ENCODE peak calls at places on chromosomes 13 and 19, in eight cellular contexts. One of them, this sample, is unnamed.

GRCh38 chr13:75936791-75937190 is 300.7 kb downstream of the LMO7 start:
- ATAC-seq in heart right ventricle: no peak
- ATAC-seq in psoas muscle: no peak
- ATAC-seq in upper lobe of right lung: no peak
- ATAC-seq in gastrocnemius medialis: no peak
- ATAC-seq in IMR-90: no peak
- ATAC-seq in upper lobe of left lung: no peak
- ATAC-seq in HCT116: no peak
- ATAC-seq in this sample: no peak

GRCh38 chr13:20356437-20356836 is 124.3 kb upstream of the GJB6 start:
- ATAC-seq in heart right ventricle: no peak
- ATAC-seq in psoas muscle: no peak
- ATAC-seq in upper lobe of right lung: no peak
- ATAC-seq in gastrocnemius medialis: no peak
- ATAC-seq in IMR-90: no peak
- ATAC-seq in upper lobe of left lung: no peak
- ATAC-seq in HCT116: no peak
- ATAC-seq in this sample: no peak

GRCh38 chr13:99909836-99910619 is 61.5 kb downstream of the ZIC5 start:
- ATAC-seq in heart right ventricle: no peak
- ATAC-seq in psoas muscle: no peak
- ATAC-seq in upper lobe of right lung: no peak
- ATAC-seq in gastrocnemius medialis: no peak
- ATAC-seq in IMR-90: no peak
- ATAC-seq in upper lobe of left lung: no peak
- ATAC-seq in HCT116: no peak
- ATAC-seq in this sample: no peak

GRCh38 chr13:84237181-84237580 is 354.9 kb upstream of the SLITRK1 start:
- ATAC-seq in heart right ventricle: no peak
- ATAC-seq in psoas muscle: no peak
- ATAC-seq in upper lobe of right lung: no peak
- ATAC-seq in gastrocnemius medialis: no peak
- ATAC-seq in IMR-90: no peak
- ATAC-seq in upper lobe of left lung: no peak
- ATAC-seq in HCT116: no peak
- ATAC-seq in this sample: no peak

GRCh38 chr19:54552913-54553310 is 20.7 kb upstream of the LILRA2 start:
- ATAC-seq in heart right ventricle: no peak
- ATAC-seq in psoas muscle: no peak
- ATAC-seq in upper lobe of right lung: no peak
- ATAC-seq in gastrocnemius medialis: no peak
- ATAC-seq in IMR-90: no peak
- ATAC-seq in upper lobe of left lung: peak; percentile 19
- ATAC-seq in HCT116: no peak
- ATAC-seq in this sample: no peak

GRCh38 chr13:98977568-98978270 is at the start of gene DOCK9:
- ATAC-seq in heart right ventricle: peak; percentile 97
- ATAC-seq in psoas muscle: peak; percentile 71
- ATAC-seq in upper lobe of right lung: peak; percentile 88
- ATAC-seq in gastrocnemius medialis: peak; percentile 90
- ATAC-seq in IMR-90: peak; percentile 91
- ATAC-seq in upper lobe of left lung: peak; percentile 91
- ATAC-seq in HCT116: peak; percentile 71
- ATAC-seq in this sample: peak; percentile 76

GRCh38 chr19:17333611-17334413 is 843 bp downstream of the ANO8 start:
- ATAC-seq in heart right ventricle: no peak
- ATAC-seq in psoas muscle: no peak
- ATAC-seq in upper lobe of right lung: peak; percentile 0
- ATAC-seq in gastrocnemius medialis: no peak
- ATAC-seq in IMR-90: peak; percentile 22
- ATAC-seq in upper lobe of left lung: peak; percentile 4
- ATAC-seq in HCT116: peak; percentile 18
- ATAC-seq in this sample: no peak

GRCh38 chr13:39672378-39673132 is 17.1 kb downstream of the COG6 start:
- ATAC-seq in heart right ventricle: no peak
- ATAC-seq in psoas muscle: no peak
- ATAC-seq in upper lobe of right lung: no peak
- ATAC-seq in gastrocnemius medialis: no peak
- ATAC-seq in IMR-90: no peak
- ATAC-seq in upper lobe of left lung: no peak
- ATAC-seq in HCT116: no peak
- ATAC-seq in this sample: no peak

GRCh38 chr19:18021121-18021755 is 13.3 kb downstream of the ARRDC2 start:
- ATAC-seq in heart right ventricle: peak; percentile 55
- ATAC-seq in psoas muscle: peak; percentile 27
- ATAC-seq in upper lobe of right lung: peak; percentile 40
- ATAC-seq in gastrocnemius medialis: peak; percentile 13
- ATAC-seq in IMR-90: peak; percentile 78
- ATAC-seq in upper lobe of left lung: peak; percentile 73
- ATAC-seq in HCT116: peak; percentile 32
- ATAC-seq in this sample: peak; percentile 60

GRCh38 chr13:34730966-34731365 is 211.1 kb upstream of the NBEA start:
- ATAC-seq in heart right ventricle: peak; percentile 71
- ATAC-seq in psoas muscle: no peak
- ATAC-seq in upper lobe of right lung: peak; percentile 72
- ATAC-seq in gastrocnemius medialis: no peak
- ATAC-seq in IMR-90: no peak
- ATAC-seq in upper lobe of left lung: no peak
- ATAC-seq in HCT116: no peak
- ATAC-seq in this sample: no peak

GRCh38 chr13:78160793-78161192 is 242.2 kb upstream of the EDNRB start:
- ATAC-seq in heart right ventricle: no peak
- ATAC-seq in psoas muscle: no peak
- ATAC-seq in upper lobe of right lung: peak; percentile 26
- ATAC-seq in gastrocnemius medialis: no peak
- ATAC-seq in IMR-90: peak; percentile 67
- ATAC-seq in upper lobe of left lung: no peak
- ATAC-seq in HCT116: no peak
- ATAC-seq in this sample: no peak

GRCh38 chr19:42122691-42123607 is 9.3 kb downstream of the POU2F2 start:
- ATAC-seq in heart right ventricle: no peak
- ATAC-seq in psoas muscle: no peak
- ATAC-seq in upper lobe of right lung: no peak
- ATAC-seq in gastrocnemius medialis: no peak
- ATAC-seq in IMR-90: no peak
- ATAC-seq in upper lobe of left lung: no peak
- ATAC-seq in HCT116: no peak
- ATAC-seq in this sample: no peak

GRCh38 chr13:64075543-64076271 is 2660.1 kb upstream of the PCDH20 start:
- ATAC-seq in heart right ventricle: no peak
- ATAC-seq in psoas muscle: no peak
- ATAC-seq in upper lobe of right lung: peak; percentile 34
- ATAC-seq in gastrocnemius medialis: no peak
- ATAC-seq in IMR-90: no peak
- ATAC-seq in upper lobe of left lung: no peak
- ATAC-seq in HCT116: no peak
- ATAC-seq in this sample: peak; percentile 25

GRCh38 chr13:53151692-53152421 is 123.2 kb downstream of the OLFM4 start:
- ATAC-seq in heart right ventricle: no peak
- ATAC-seq in psoas muscle: no peak
- ATAC-seq in upper lobe of right lung: peak; percentile 80
- ATAC-seq in gastrocnemius medialis: no peak
- ATAC-seq in IMR-90: no peak
- ATAC-seq in upper lobe of left lung: peak; percentile 75
- ATAC-seq in HCT116: no peak
- ATAC-seq in this sample: no peak

GRCh38 chr13:65499251-65499650 is 1730.9 kb downstream of the PCDH9 start:
- ATAC-seq in heart right ventricle: no peak
- ATAC-seq in psoas muscle: no peak
- ATAC-seq in upper lobe of right lung: no peak
- ATAC-seq in gastrocnemius medialis: no peak
- ATAC-seq in IMR-90: no peak
- ATAC-seq in upper lobe of left lung: no peak
- ATAC-seq in HCT116: no peak
- ATAC-seq in this sample: no peak

GRCh38 chr19:21482863-21483276 is 22.5 kb upstream of the ZNF429 start:
- ATAC-seq in heart right ventricle: peak; percentile 93
- ATAC-seq in psoas muscle: peak; percentile 87
- ATAC-seq in upper lobe of right lung: peak; percentile 91
- ATAC-seq in gastrocnemius medialis: no peak
- ATAC-seq in IMR-90: no peak
- ATAC-seq in upper lobe of left lung: peak; percentile 91
- ATAC-seq in HCT116: peak; percentile 63
- ATAC-seq in this sample: peak; percentile 70

GRCh38 chr13:94065741-94066140 is 413.7 kb downstream of the DCT start:
- ATAC-seq in heart right ventricle: no peak
- ATAC-seq in psoas muscle: no peak
- ATAC-seq in upper lobe of right lung: no peak
- ATAC-seq in gastrocnemius medialis: no peak
- ATAC-seq in IMR-90: peak; percentile 77
- ATAC-seq in upper lobe of left lung: no peak
- ATAC-seq in HCT116: no peak
- ATAC-seq in this sample: no peak

GRCh38 chr19:38682872-38683392 is 35.5 kb downstream of the ACTN4 start:
- ATAC-seq in heart right ventricle: peak; percentile 3
- ATAC-seq in psoas muscle: no peak
- ATAC-seq in upper lobe of right lung: peak; percentile 0
- ATAC-seq in gastrocnemius medialis: no peak
- ATAC-seq in IMR-90: no peak
- ATAC-seq in upper lobe of left lung: no peak
- ATAC-seq in HCT116: peak; percentile 6
- ATAC-seq in this sample: no peak

GRCh38 chr13:30808600-30808999 is 73.3 kb downstream of the ALOX5AP start:
- ATAC-seq in heart right ventricle: no peak
- ATAC-seq in psoas muscle: no peak
- ATAC-seq in upper lobe of right lung: no peak
- ATAC-seq in gastrocnemius medialis: no peak
- ATAC-seq in IMR-90: no peak
- ATAC-seq in upper lobe of left lung: no peak
- ATAC-seq in HCT116: peak; percentile 23
- ATAC-seq in this sample: no peak

GRCh38 chr19:29662278-29662603 is 3.0 kb upstream of the PLEKHF1 start:
- ATAC-seq in heart right ventricle: no peak
- ATAC-seq in psoas muscle: no peak
- ATAC-seq in upper lobe of right lung: no peak
- ATAC-seq in gastrocnemius medialis: no peak
- ATAC-seq in IMR-90: peak; percentile 1
- ATAC-seq in upper lobe of left lung: no peak
- ATAC-seq in HCT116: no peak
- ATAC-seq in this sample: no peak

GRCh38 chr19:29665215-29665825 is at the start of gene PLEKHF1:
- ATAC-seq in heart right ventricle: peak; percentile 88
- ATAC-seq in psoas muscle: peak; percentile 83
- ATAC-seq in upper lobe of right lung: peak; percentile 97
- ATAC-seq in gastrocnemius medialis: peak; percentile 66
- ATAC-seq in IMR-90: peak; percentile 87
- ATAC-seq in upper lobe of left lung: peak; percentile 96
- ATAC-seq in HCT116: peak; percentile 94
- ATAC-seq in this sample: peak; percentile 90

GRCh38 chr19:29664753-29665214 is 477 bp upstream of the PLEKHF1 start:
- ATAC-seq in heart right ventricle: no peak
- ATAC-seq in psoas muscle: no peak
- ATAC-seq in upper lobe of right lung: no peak
- ATAC-seq in gastrocnemius medialis: peak; percentile 33
- ATAC-seq in IMR-90: no peak
- ATAC-seq in upper lobe of left lung: no peak
- ATAC-seq in HCT116: peak; percentile 49
- ATAC-seq in this sample: no peak

GRCh38 chr19:29662604-29663404 is 2.5 kb upstream of the PLEKHF1 start:
- ATAC-seq in heart right ventricle: peak; percentile 15
- ATAC-seq in psoas muscle: peak; percentile 4
- ATAC-seq in upper lobe of right lung: no peak
- ATAC-seq in gastrocnemius medialis: no peak
- ATAC-seq in IMR-90: peak; percentile 60
- ATAC-seq in upper lobe of left lung: peak; percentile 60
- ATAC-seq in HCT116: no peak
- ATAC-seq in this sample: peak; percentile 66

GRCh38 chr19:29663861-29664752 is 1.2 kb upstream of the PLEKHF1 start:
- ATAC-seq in heart right ventricle: no peak
- ATAC-seq in psoas muscle: no peak
- ATAC-seq in upper lobe of right lung: no peak
- ATAC-seq in gastrocnemius medialis: no peak
- ATAC-seq in IMR-90: no peak
- ATAC-seq in upper lobe of left lung: no peak
- ATAC-seq in HCT116: no peak
- ATAC-seq in this sample: no peak
- H3K4me3 ChIP-seq in heart right ventricle: peak overlapping the region; percentile 95
- H3K4me3 ChIP-seq in psoas muscle: peak overlapping the region; percentile 75
- H3K4me3 ChIP-seq in upper lobe of right lung: no peak overlapping the region
- H3K4me3 ChIP-seq in gastrocnemius medialis: peak overlapping the region; percentile 95
- H3K4me3 ChIP-seq in IMR-90: no peak overlapping the region
- H3K4me3 ChIP-seq in upper lobe of left lung: no peak overlapping the region
- H3K4me3 ChIP-seq in HCT116: peak overlapping the region; percentile 94
- H3K4me3 ChIP-seq in this sample: peak overlapping the region; percentile 92

GRCh38 chr13:27921421-27921960 is 1.7 kb downstream of the PDX1 start:
- ATAC-seq in heart right ventricle: no peak
- ATAC-seq in psoas muscle: no peak
- ATAC-seq in upper lobe of right lung: no peak
- ATAC-seq in gastrocnemius medialis: no peak
- ATAC-seq in IMR-90: no peak
- ATAC-seq in upper lobe of left lung: no peak
- ATAC-seq in HCT116: no peak
- ATAC-seq in this sample: no peak
- H3K4me3 ChIP-seq in heart right ventricle: peak overlapping the region; percentile 47
- H3K4me3 ChIP-seq in psoas muscle: peak overlapping the region; percentile 61
- H3K4me3 ChIP-seq in upper lobe of right lung: peak overlapping the region; percentile 39
- H3K4me3 ChIP-seq in gastrocnemius medialis: peak overlapping the region; percentile 47
- H3K4me3 ChIP-seq in IMR-90: peak overlapping the region; percentile 9
- H3K4me3 ChIP-seq in upper lobe of left lung: peak overlapping the region; percentile 9
- H3K4me3 ChIP-seq in HCT116: no peak overlapping the region
- H3K4me3 ChIP-seq in this sample: peak overlapping the region; percentile 41

DNA sequence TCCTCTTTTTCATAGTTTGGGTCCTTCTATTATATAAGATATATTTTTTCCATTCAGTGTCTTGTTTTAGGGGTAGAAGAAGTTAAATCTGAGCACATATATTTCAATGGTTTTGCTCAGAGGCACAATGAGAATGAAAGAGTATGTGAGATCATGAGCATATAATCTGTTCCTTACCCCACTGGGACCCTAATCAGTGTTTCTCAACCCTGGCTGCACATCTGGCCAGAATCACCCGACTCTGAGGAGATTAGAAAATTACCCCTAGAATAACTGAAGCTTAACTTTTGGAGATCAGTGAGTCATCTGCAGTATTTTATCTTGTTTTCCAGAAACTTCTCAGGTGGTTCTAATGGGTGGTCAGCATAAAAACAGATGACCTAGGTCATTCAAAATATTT is 782 bp downstream of the CYSLTR2 start:
- ATAC-seq in heart right ventricle: no peak
- ATAC-seq in psoas muscle: no peak
- ATAC-seq in upper lobe of right lung: no peak
- ATAC-seq in gastrocnemius medialis: no peak
- ATAC-seq in IMR-90: no peak
- ATAC-seq in upper lobe of left lung: peak; percentile 55
- ATAC-seq in HCT116: no peak
- ATAC-seq in this sample: no peak
- H3K4me3 ChIP-seq in heart right ventricle: peak overlapping the region; percentile 45
- H3K4me3 ChIP-seq in psoas muscle: no peak overlapping the region
- H3K4me3 ChIP-seq in upper lobe of right lung: no peak overlapping the region
- H3K4me3 ChIP-seq in gastrocnemius medialis: no peak overlapping the region
- H3K4me3 ChIP-seq in IMR-90: no peak overlapping the region
- H3K4me3 ChIP-seq in upper lobe of left lung: no peak overlapping the region
- H3K4me3 ChIP-seq in HCT116: no peak overlapping the region
- H3K4me3 ChIP-seq in this sample: no peak overlapping the region

DNA sequence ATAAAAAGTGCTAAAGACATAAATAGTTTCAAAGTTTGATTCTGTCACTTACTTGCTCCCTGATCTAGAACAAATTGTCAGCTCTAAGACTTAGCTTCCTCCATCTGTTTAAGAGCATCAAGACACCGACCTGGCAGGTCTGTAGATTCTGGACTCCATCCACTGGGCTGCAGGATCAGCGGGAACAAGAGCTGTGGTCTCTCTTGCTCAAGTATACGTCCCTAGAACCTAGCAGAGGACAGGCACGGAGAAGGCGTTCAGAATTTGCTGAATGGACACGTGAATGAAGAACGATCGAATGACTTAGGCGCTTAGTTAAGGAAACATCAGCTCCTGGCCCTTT is 1.1 kb downstream of the DZIP1 start:
- ATAC-seq in heart right ventricle: no peak
- ATAC-seq in psoas muscle: peak; percentile 50
- ATAC-seq in upper lobe of right lung: no peak
- ATAC-seq in gastrocnemius medialis: no peak
- ATAC-seq in IMR-90: peak; percentile 1
- ATAC-seq in upper lobe of left lung: peak; percentile 12
- ATAC-seq in HCT116: no peak
- ATAC-seq in this sample: no peak
- H3K4me3 ChIP-seq in heart right ventricle: peak overlapping the region; percentile 68
- H3K4me3 ChIP-seq in psoas muscle: peak overlapping the region; percentile 77
- H3K4me3 ChIP-seq in upper lobe of right lung: peak overlapping the region; percentile 56
- H3K4me3 ChIP-seq in gastrocnemius medialis: peak overlapping the region; percentile 62
- H3K4me3 ChIP-seq in IMR-90: peak overlapping the region; percentile 50
- H3K4me3 ChIP-seq in upper lobe of left lung: no peak overlapping the region
- H3K4me3 ChIP-seq in HCT116: no peak overlapping the region
- H3K4me3 ChIP-seq in this sample: peak overlapping the region; percentile 37

This sample was measured in gastroesophageal sphincter.